ENCODE peak calls at places on chromosomes 5 and 9, in six cellular contexts. D is HCT116, A is HepG2, Y is K562, P is GM12878, B is H1. N is an unnamed sample.

GRCh38 chr9:119257592-119257991 is 111.6 kb downstream of the BRINP1 start:
- DNase-seq in D (no peak), A (no peak), Y (no peak), P (no peak), B (no peak), N (no peak)

GRCh38 chr9:100474950-100475276 is 2.0 kb downstream of the TMEFF1 start:
- DNase-seq in D (no peak), A (no peak), Y (no peak), P (no peak), B (no peak), N (peak; percentile 12)

GRCh38 chr5:131379723-131380122 is 115.9 kb downstream of the CDC42SE2 start:
- DNase-seq in D (no peak), A (peak; percentile 83), Y (no peak), P (peak; percentile 75), B (no peak), N (no peak)

GRCh38 chr9:95025213-95026170 is 292.0 kb downstream of the FANCC start:
- DNase-seq in D (no peak), A (peak; percentile 80), Y (peak; percentile 26), P (no peak), B (no peak), N (peak; percentile 73)

GRCh38 chr5:43242196-43242595 is 50.2 kb downstream of the NIM1K start:
- DNase-seq in D (no peak), A (no peak), Y (no peak), P (no peak), B (no peak), N (no peak)

GRCh38 chr5:56279979-56280378 is 46.8 kb upstream of the ANKRD55 start:
- DNase-seq in D (no peak), A (peak; percentile 80), Y (no peak), P (no peak), B (no peak), N (no peak)

GRCh38 chr9:89497978-89498844 is at the start of gene SEMA4D:
- DNase-seq in D (peak; percentile 53), A (no peak), Y (peak; percentile 76), P (no peak), B (peak; percentile 78), N (peak; percentile 95)

GRCh38 chr9:2597483-2597882 is 24.1 kb upstream of the VLDLR start:
- DNase-seq in D (no peak), A (no peak), Y (no peak), P (no peak), B (no peak), N (no peak)

GRCh38 chr5:62093981-62094380 is 212.0 kb upstream of the KIF2A start:
- DNase-seq in D (no peak), A (no peak), Y (no peak), P (no peak), B (no peak), N (peak; percentile 64)

GRCh38 chr9:98995059-98995665 is 51.5 kb downstream of the COL15A1 start:
- DNase-seq in D (no peak), A (no peak), Y (no peak), P (no peak), B (no peak), N (no peak)

GRCh38 chr5:128074171-128074570 is 9.4 kb upstream of the SLC12A2 start:
- DNase-seq in D (no peak), A (no peak), Y (no peak), P (no peak), B (no peak), N (no peak)

GRCh38 chr9:71793386-71794105 is 25.2 kb upstream of the CEMIP2 start:
- DNase-seq in D (no peak), A (peak; percentile 76), Y (no peak), P (no peak), B (no peak), N (no peak)

GRCh38 chr5:90590-91547 is 1.1 kb upstream of the PLEKHG4B start:
- DNase-seq in D (no peak), A (no peak), Y (no peak), P (no peak), B (no peak), N (no peak)

GRCh38 chr9:136127313-136127712 is 8.6 kb upstream of the TMEM250 start:
- DNase-seq in D (no peak), A (no peak), Y (no peak), P (no peak), B (no peak), N (no peak)

GRCh38 chr5:140362311-140362710 is 2.3 kb downstream of the SLC4A9 start:
- DNase-seq in D (no peak), A (no peak), Y (no peak), P (no peak), B (no peak), N (no peak)

GRCh38 chr5:39570418-39571027 is 145.7 kb upstream of the DAB2 start:
- DNase-seq in D (peak; percentile 31), A (peak; percentile 24), Y (peak; percentile 25), P (no peak), B (no peak), N (peak; percentile 5)

GRCh38 chr5:25095261-25095660 is 450.5 kb upstream of the CDH10 start:
- DNase-seq in D (no peak), A (no peak), Y (no peak), P (no peak), B (no peak), N (no peak)

GRCh38 chr5:141656396-141656795 is 5.2 kb upstream of the FCHSD1 start:
- DNase-seq in D (no peak), A (no peak), Y (no peak), P (no peak), B (no peak), N (no peak)

GRCh38 chr5:1666221-1666620 is 133.4 kb downstream of the MRPL36 start:
- DNase-seq in D (no peak), A (no peak), Y (no peak), P (no peak), B (no peak), N (peak; percentile 5)

GRCh38 chr9:127015926-127016512 is 101.4 kb downstream of the RALGPS1 start:
- DNase-seq in D (no peak), A (no peak), Y (no peak), P (no peak), B (no peak), N (no peak)

GRCh38 chr5:39219433-39219832 is at the start of gene FYB1:
- DNase-seq in D (no peak), A (no peak), Y (no peak), P (no peak), B (no peak), N (no peak)

GRCh38 chr5:113205807-113206206 is 229.0 kb downstream of the TSSK1B start:
- DNase-seq in D (peak; percentile 43), A (peak; percentile 36), Y (no peak), P (no peak), B (no peak), N (no peak)

GRCh38 chr9:75231167-75231566 is 142.9 kb downstream of the OSTF1 start:
- DNase-seq in D (no peak), A (no peak), Y (no peak), P (no peak), B (no peak), N (no peak)

GRCh38 chr9:110125207-110125751 is 82.7 kb downstream of the C9orf152 start:
- DNase-seq in D (no peak), A (peak; percentile 95), Y (no peak), P (no peak), B (peak; percentile 69), N (no peak)

GRCh38 chr5:78243639-78244038 is 50.9 kb downstream of the AP3B1 start:
- DNase-seq in D (no peak), A (no peak), Y (no peak), P (no peak), B (no peak), N (no peak)

GRCh38 chr5:154627711-154628678 is 127.2 kb upstream of the LARP1 start:
- DNase-seq in D (no peak), A (no peak), Y (no peak), P (no peak), B (no peak), N (no peak)

GRCh38 chr9:127112056-127112455 is 10.4 kb downstream of the ANGPTL2 start:
- DNase-seq in D (no peak), A (no peak), Y (peak; percentile 47), P (no peak), B (peak; percentile 90), N (no peak)

GRCh38 chr9:105881654-105882349 is 187.5 kb downstream of the TMEM38B start:
- DNase-seq in D (peak; percentile 51), A (peak; percentile 65), Y (peak; percentile 61), P (peak; percentile 25), B (peak; percentile 88), N (peak; percentile 44)
- TF ChIP-seq MAX in D (no peak), A (no peak), Y (no peak), P (no peak), B (no peak), N (no peak)

GRCh38 chr5:12019306-12019705 is 115.1 kb upstream of the CTNND2 start:
- DNase-seq in D (no peak), A (no peak), Y (no peak), P (no peak), B (no peak), N (no peak)

GRCh38 chr5:12022444-12022843 is 118.2 kb upstream of the CTNND2 start:
- DNase-seq in D (no peak), A (no peak), Y (no peak), P (no peak), B (no peak), N (no peak)

GRCh38 chr5:12016149-12016740 is 112.0 kb upstream of the CTNND2 start:
- DNase-seq in D (no peak), A (no peak), Y (no peak), P (no peak), B (peak; percentile 51), N (no peak)

DNA sequence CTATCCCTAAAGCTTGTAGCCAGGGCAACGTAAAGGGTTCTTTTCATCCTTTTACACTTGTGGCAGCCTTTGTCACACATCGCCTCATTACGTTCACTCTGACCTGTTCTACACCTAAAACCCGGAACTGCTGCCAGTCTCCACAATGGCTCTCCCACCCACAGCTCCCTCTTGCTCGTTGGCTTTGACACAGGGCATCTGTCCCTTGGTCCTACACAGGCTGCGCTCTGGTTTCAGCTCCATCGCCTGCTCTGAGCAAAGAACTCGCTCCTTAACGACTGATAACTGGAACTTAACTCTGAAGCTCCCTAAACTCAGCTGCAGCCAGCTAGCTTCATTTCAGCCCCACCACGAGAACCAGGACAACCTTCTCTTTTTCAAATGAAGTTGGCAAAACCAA is 112.8 kb upstream of the CTNND2 start:
- DNase-seq in D (no peak), A (no peak), Y (no peak), P (no peak), B (no peak), N (no peak)
- TF ChIP-seq YY1 in D (no peak), A (no peak), Y (no peak), P (no peak), B (no peak), N (no peak)

GRCh38 chr5:36457511-36458260 is 148.7 kb upstream of the SLC1A3 start:
- DNase-seq in D (no peak), A (no peak), Y (no peak), P (no peak), B (no peak), N (no peak)
- TF ChIP-seq MAX in D (no peak), A (no peak), Y (no peak), P (no peak), B (no peak), N (no peak)

DNA sequence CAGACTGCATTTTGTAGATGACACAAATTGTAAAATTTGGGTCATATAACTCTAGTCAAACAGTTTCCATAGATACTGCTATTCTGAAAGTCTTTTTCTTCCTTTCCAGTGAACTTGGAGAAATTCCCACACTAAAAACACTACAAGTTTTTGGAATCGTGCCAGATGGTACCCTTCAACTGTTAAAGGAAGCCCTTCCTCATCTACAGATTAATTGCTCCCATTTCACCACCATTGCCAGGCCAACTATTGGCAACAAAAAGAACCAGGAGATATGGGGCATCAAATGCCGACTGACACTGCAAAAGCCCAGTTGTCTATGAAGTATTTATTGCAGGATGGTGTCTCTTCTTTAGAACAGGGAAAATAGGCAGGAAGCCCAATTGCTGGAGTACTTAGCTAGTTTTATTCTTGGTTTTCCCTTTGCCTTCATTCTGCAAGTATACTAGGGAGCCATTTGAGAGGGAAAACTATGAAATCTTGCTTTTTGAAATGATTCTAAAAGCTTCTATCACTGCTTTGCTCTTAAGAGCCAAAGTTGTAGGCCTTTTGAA is 29.9 kb downstream of the SKP2 start:
- DNase-seq in D (no peak), A (no peak), Y (no peak), P (no peak), B (no peak), N (no peak)
- TF ChIP-seq YY1 in D (no peak), A (no peak), Y (no peak), P (no peak), B (no peak), N (no peak)

N was measured in SK-N-SH.